ENCODE peak calls at places on chromosome 21, in ten cellular contexts. P, A, J, N, M, Q, L, E, Y and X are unnamed samples.

GRCh38 chr21:31310750-31311149 is 33.3 kb downstream of the TIAM1 start:
- DNase-seq in P (no peak), A (no peak), J (no peak), N (no peak), M (no peak), Q (no peak), L (no peak), E (no peak), Y (no peak), X (no peak)

GRCh38 chr21:16644690-16645089 is 868.2 kb upstream of the CXADR start:
- DNase-seq in P (no peak), A (peak; percentile 33), J (no peak), N (no peak), M (no peak), Q (no peak), L (no peak), E (no peak), Y (no peak), X (no peak)

GRCh38 chr21:28768753-28769152 is 223.9 kb downstream of the LTN1 start:
- DNase-seq in P (no peak), A (no peak), J (no peak), N (no peak), M (no peak), Q (no peak), L (no peak), E (no peak), Y (no peak), X (no peak)

GRCh38 chr21:32525282-32525681 is 60.0 kb downstream of the TCP10L start:
- DNase-seq in P (no peak), A (no peak), J (no peak), N (no peak), M (no peak), Q (no peak), L (no peak), E (no peak), Y (no peak), X (no peak)

GRCh38 chr21:39676054-39676771 is 63.5 kb downstream of the B3GALT5 start:
- DNase-seq in P (peak; percentile 26), A (no peak), J (no peak), N (no peak), M (no peak), Q (no peak), L (no peak), E (no peak), Y (no peak), X (no peak)

GRCh38 chr21:14403681-14404318 is 20.9 kb upstream of the HSPA13 start:
- DNase-seq in P (no peak), A (peak; percentile 26), J (no peak), N (no peak), M (no peak), Q (no peak), L (peak; percentile 39), E (peak; percentile 52), Y (no peak), X (peak; percentile 29)

GRCh38 chr21:44920694-44921604 is at the start of gene ITGB2:
- DNase-seq in P (no peak), A (no peak), J (no peak), N (peak; percentile 88), M (no peak), Q (no peak), L (peak; percentile 74), E (peak; percentile 17), Y (no peak), X (peak; percentile 73)

GRCh38 chr21:38258803-38259485 is 2.2 kb downstream of the KCNJ15 start:
- DNase-seq in P (no peak), A (no peak), J (no peak), N (no peak), M (no peak), Q (no peak), L (no peak), E (no peak), Y (no peak), X (no peak)

GRCh38 chr21:17386498-17386897 is 126.3 kb upstream of the CXADR start:
- DNase-seq in P (no peak), A (no peak), J (no peak), N (no peak), M (no peak), Q (no peak), L (no peak), E (no peak), Y (no peak), X (no peak)

GRCh38 chr21:45270306-45270821 is 17.3 kb downstream of the POFUT2 start:
- DNase-seq in P (no peak), A (no peak), J (peak; percentile 56), N (peak; percentile 27), M (peak; percentile 2), Q (no peak), L (no peak), E (peak; percentile 50), Y (no peak), X (no peak)

GRCh38 chr21:38987551-38988210 is 182.0 kb downstream of the ETS2 start:
- DNase-seq in P (no peak), A (no peak), J (no peak), N (no peak), M (no peak), Q (no peak), L (no peak), E (no peak), Y (no peak), X (no peak)

GRCh38 chr21:39681257-39681656 is 63.7 kb upstream of the IGSF5 start:
- DNase-seq in P (no peak), A (no peak), J (no peak), N (no peak), M (no peak), Q (no peak), L (no peak), E (no peak), Y (no peak), X (no peak)